ENCODE peak calls at places on chromosomes 12 and 14, in six cellular contexts. I is HCT116, R is GM12878, J is A549, G is HepG2, W is K562. U is an unnamed sample.

GRCh38 chr12:74547249-74547648 is 9.6 kb downstream of the ATXN7L3B start:
- DNase-seq in I (no peak), R (no peak), J (no peak), G (no peak), W (no peak), U (no peak)

GRCh38 chr12:101933866-101934514 is 56.6 kb downstream of the DRAM1 start:
- DNase-seq in I (no peak), R (no peak), J (no peak), G (no peak), W (no peak), U (no peak)

GRCh38 chr12:122088181-122088810 is 9.7 kb downstream of the MLXIP start:
- DNase-seq in I (no peak), R (no peak), J (no peak), G (no peak), W (no peak), U (no peak)

GRCh38 chr12:6341439-6342139 is at the start of gene TNFRSF1A:
- DNase-seq in I (no peak), R (no peak), J (peak), G (peak), W (peak), U (peak)

GRCh38 chr14:52328286-52328685 is 14.2 kb downstream of the PTGER2 start:
- DNase-seq in I (no peak), R (no peak), J (no peak), G (no peak), W (no peak), U (no peak)

GRCh38 chr14:30608533-30609006 is 13.5 kb upstream of the SCFD1 start:
- DNase-seq in I (no peak), R (no peak), J (peak), G (no peak), W (no peak), U (no peak)

GRCh38 chr14:105375635-105376057 is 22.7 kb upstream of the TEX22 start:
- DNase-seq in I (no peak), R (no peak), J (no peak), G (no peak), W (no peak), U (peak)

GRCh38 chr12:42789808-42790760 is 200.5 kb upstream of the PRICKLE1 start:
- DNase-seq in I (peak), R (no peak), J (no peak), G (no peak), W (no peak), U (no peak)

GRCh38 chr12:53948650-53949593 is 5.8 kb upstream of the HOXC12 start:
- DNase-seq in I (no peak), R (no peak), J (peak), G (peak), W (peak), U (peak)

GRCh38 chr12:100027671-100028070 is 42.9 kb upstream of the ANKS1B start:
- DNase-seq in I (no peak), R (no peak), J (no peak), G (no peak), W (no peak), U (no peak)

GRCh38 chr12:47080725-47081502 is 1.2 kb upstream of the AMIGO2 start:
- DNase-seq in I (no peak), R (no peak), J (peak), G (no peak), W (peak), U (peak)

GRCh38 chr12:50151047-50151687 is 16.0 kb downstream of the CERS5 start:
- DNase-seq in I (no peak), R (no peak), J (no peak), G (no peak), W (no peak), U (no peak)

GRCh38 chr14:105334383-105335230 is 20.1 kb downstream of the PACS2 start:
- DNase-seq in I (peak), R (no peak), J (no peak), G (no peak), W (no peak), U (no peak)

GRCh38 chr12:93714382-93714781 is 37.2 kb downstream of the CRADD start:
- DNase-seq in I (no peak), R (no peak), J (peak), G (no peak), W (no peak), U (no peak)

GRCh38 chr12:38689704-38690103 is 215.7 kb downstream of the CPNE8 start:
- DNase-seq in I (no peak), R (no peak), J (no peak), G (no peak), W (no peak), U (no peak)

GRCh38 chr12:50765325-50765911 is 1.5 kb downstream of the ATF1 start:
- DNase-seq in I (no peak), R (no peak), J (peak), G (peak), W (peak), U (peak)

GRCh38 chr12:65673732-65674131 is 150.6 kb upstream of the HMGA2 start:
- DNase-seq in I (no peak), R (no peak), J (no peak), G (no peak), W (no peak), U (no peak)

GRCh38 chr12:46415552-46415951 is 43.0 kb upstream of the SLC38A2 start:
- DNase-seq in I (no peak), R (no peak), J (no peak), G (no peak), W (no peak), U (no peak)

GRCh38 chr12:76571256-76571655 is 11.7 kb upstream of the OSBPL8 start:
- DNase-seq in I (no peak), R (no peak), J (no peak), G (no peak), W (no peak), U (no peak)

GRCh38 chr12:131912526-131913274 is 16.4 kb upstream of the PUS1 start:
- DNase-seq in I (peak), R (no peak), J (peak), G (peak), W (no peak), U (peak)

GRCh38 chr14:83744901-83745300 is 1785.0 kb upstream of the FLRT2 start:
- DNase-seq in I (no peak), R (no peak), J (no peak), G (no peak), W (no peak), U (no peak)

GRCh38 chr12:19688489-19688888 is 249.2 kb downstream of the AEBP2 start:
- DNase-seq in I (no peak), R (no peak), J (no peak), G (no peak), W (no peak), U (no peak)

GRCh38 chr12:113534555-113534954 is 62.9 kb upstream of the LHX5 start:
- DNase-seq in I (no peak), R (no peak), J (no peak), G (no peak), W (no peak), U (no peak)

GRCh38 chr12:67671419-67671818 is 22.9 kb downstream of the DYRK2 start:
- DNase-seq in I (no peak), R (no peak), J (no peak), G (no peak), W (no peak), U (no peak)

GRCh38 chr12:67676624-67677023 is 28.1 kb downstream of the DYRK2 start:
- DNase-seq in I (no peak), R (no peak), J (no peak), G (no peak), W (no peak), U (no peak)

GRCh38 chr12:67671892-67672291 is 23.3 kb downstream of the DYRK2 start:
- DNase-seq in I (no peak), R (no peak), J (no peak), G (no peak), W (no peak), U (no peak)

GRCh38 chr12:67677166-67677565 is 28.6 kb downstream of the DYRK2 start:
- DNase-seq in I (no peak), R (no peak), J (no peak), G (no peak), W (no peak), U (no peak)

GRCh38 chr12:67674417-67674816 is 25.9 kb downstream of the DYRK2 start:
- DNase-seq in I (no peak), R (no peak), J (no peak), G (no peak), W (no peak), U (no peak)
- TF ChIP-seq CTCF in I (no peak), R (no peak), J (no peak), G (no peak), W (no peak), U (no peak)

GRCh38 chr12:12720637-12721250 is 3.6 kb downstream of the CDKN1B start:
- DNase-seq in I (no peak), R (no peak), J (peak), G (no peak), W (peak), U (peak)

GRCh38 chr12:12723681-12724420 is 6.7 kb downstream of the CDKN1B start:
- DNase-seq in I (no peak), R (no peak), J (peak), G (no peak), W (peak), U (peak)

GRCh38 chr12:12721251-12721689 is 4.1 kb downstream of the CDKN1B start:
- DNase-seq in I (no peak), R (no peak), J (peak), G (no peak), W (peak), U (no peak)

GRCh38 chr12:12723147-12723680 is 6.0 kb downstream of the CDKN1B start:
- DNase-seq in I (no peak), R (no peak), J (peak), G (no peak), W (no peak), U (peak)

DNA sequence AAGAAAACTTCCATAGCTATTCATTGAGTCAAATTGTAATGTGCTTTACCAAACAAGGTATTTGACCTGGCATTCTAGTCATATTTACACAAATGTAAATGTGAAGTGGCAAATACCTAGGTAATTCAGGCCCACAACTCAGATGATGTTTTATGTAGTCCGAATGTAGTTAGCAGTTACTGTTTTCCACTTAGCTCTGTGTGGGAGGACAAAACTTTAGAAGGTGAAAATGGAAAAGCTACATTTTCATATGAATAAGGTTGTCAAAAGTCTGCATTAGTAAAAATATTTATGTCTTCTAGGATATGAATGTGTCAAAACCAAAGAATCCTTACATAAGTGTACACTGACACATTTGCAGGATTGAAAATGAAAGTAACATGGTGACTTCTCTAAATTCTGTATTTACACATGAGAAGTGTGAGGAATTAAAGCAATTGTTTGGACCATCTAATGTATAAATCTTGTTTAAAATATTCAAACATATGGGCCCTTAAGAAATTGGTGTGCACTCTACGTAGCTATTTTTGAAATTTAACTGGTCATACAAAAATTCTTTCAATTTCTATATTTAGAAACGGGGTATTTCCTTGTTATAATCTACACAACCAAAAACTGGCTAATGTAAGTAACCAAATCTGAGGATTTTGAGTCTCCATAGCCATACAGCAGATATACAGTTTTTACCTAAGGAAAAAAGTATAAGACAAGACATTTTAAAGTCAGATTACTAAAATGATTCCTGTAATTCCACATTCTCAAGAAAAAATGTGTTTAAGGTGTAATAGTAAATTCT is 5.4 kb downstream of the CDKN1B start:
- DNase-seq in I (no peak), R (no peak), J (peak), G (no peak), W (no peak), U (peak)
- TF ChIP-seq POLR2A in I (no peak), R (no peak), J (no peak), G (peak), W (no peak), U (no peak)

GRCh38 chr14:58151701-58152568 is at the start of gene ARMH4:
- DNase-seq in I (peak), R (no peak), J (peak), G (peak), W (peak), U (peak)
- TF ChIP-seq MAX in I (no peak), R (no peak), J (no peak), G (no peak), W (no peak), U (no peak)

DNA sequence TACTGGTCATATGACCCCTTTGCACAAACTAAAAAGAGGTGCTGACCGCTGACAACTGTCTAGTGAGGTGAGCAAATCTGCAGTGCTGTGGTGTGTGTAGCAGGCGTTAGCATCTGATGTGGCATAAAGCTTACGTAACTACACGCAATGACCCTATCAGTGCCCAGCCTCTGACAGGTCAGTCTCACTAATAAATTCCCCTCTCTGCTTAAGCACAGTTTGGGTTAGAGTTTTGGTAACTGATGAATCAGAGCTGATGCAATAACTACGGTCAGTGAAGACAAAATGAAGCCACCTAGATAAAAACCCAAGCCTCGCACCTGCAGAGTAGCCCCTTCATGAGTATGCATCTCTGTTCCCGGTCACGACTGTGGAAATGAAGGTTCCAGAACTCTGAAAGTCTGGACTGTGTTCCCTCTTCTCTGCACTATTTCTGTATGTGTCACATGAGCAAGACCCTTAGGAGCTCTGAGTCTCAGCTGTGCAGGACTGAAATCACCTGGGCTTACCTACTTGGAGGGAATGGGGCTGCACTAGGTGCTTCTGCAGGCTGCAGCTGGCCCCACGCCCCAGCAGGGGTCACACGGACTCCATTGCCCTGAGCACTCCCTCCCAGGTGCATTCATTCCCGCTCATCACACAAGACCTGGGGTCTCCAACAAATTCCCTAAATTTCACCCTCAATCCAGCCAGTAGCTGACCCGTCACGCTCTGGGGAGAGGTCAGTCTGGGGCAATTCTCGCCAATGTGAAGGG is 54.4 kb downstream of the RIMBP2 start:
- DNase-seq in I (peak), R (no peak), J (peak), G (peak), W (no peak), U (peak)
- TF ChIP-seq CTCF in I (peak), R (no peak), J (no peak), G (peak), W (no peak), U (no peak)

DNA sequence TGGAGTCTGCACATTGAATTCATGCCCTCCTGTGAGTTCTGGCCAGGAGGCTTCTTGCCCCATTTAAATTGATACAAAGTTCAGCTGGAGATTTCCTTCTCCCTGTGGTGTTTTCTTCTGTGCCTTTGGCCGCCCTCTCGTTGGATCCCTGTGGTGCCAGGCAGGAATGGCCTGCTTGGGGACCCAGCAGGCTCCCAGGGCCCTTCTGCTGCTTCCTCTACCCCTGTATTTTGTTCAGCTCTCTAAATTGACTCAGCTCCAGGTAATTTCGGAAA is 197.2 kb downstream of the FOXA1 start:
- DNase-seq in I (no peak), R (no peak), J (no peak), G (no peak), W (no peak), U (no peak)
- TF ChIP-seq POLR2A in I (no peak), R (no peak), J (no peak), G (no peak), W (no peak), U (no peak)

GRCh38 chr12:95185834-95186233 is 31.4 kb downstream of the FGD6 start:
- DNase-seq in I (no peak), R (no peak), J (no peak), G (no peak), W (no peak), U (no peak)

GRCh38 chr12:95195122-95195521 is 22.1 kb downstream of the FGD6 start:
- DNase-seq in I (no peak), R (no peak), J (no peak), G (no peak), W (no peak), U (no peak)

GRCh38 chr12:95192271-95192670 is 25.0 kb downstream of the FGD6 start:
- DNase-seq in I (no peak), R (no peak), J (no peak), G (no peak), W (no peak), U (no peak)

GRCh38 chr12:95191060-95191696 is 26.1 kb downstream of the FGD6 start:
- DNase-seq in I (no peak), R (no peak), J (no peak), G (peak), W (no peak), U (no peak)
- TF ChIP-seq MAX in I (no peak), R (no peak), J (no peak), G (no peak), W (no peak), U (no peak)

DNA sequence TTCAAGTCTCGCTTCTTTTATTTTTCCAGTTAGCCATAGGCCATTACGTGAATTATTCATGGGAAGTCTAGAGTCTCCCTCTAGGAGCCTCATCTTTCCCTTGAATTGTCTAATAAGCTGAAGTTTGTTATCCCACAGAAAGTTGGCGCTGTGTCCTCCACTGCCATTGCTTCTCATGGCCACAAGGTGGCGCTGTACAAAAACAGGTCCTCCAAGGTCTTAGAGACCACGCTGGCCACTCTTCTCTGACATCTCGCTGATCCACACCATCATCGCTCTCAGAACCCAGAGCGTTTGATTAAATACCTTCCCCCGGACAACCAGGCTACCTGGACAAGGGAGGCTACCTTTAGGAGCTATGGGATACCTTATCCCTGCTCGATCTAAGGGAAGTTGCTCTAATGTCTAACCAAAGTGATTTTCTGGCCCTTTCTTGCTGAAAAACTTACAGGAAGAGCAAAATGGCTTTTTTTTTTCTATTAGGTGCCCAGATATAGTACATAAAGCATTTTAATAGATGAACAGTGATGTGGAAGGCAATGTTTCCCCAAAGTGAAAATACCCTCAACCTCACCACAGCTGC is 110.0 kb downstream of the CCDC60 start:
- DNase-seq in I (peak), R (peak), J (peak), G (peak), W (peak), U (peak)
- TF ChIP-seq CTCF in I (peak), R (peak), J (peak), G (peak), W (peak), U (peak)

GRCh38 chr14:106390947-106391346 is 864.6 kb downstream of the TMEM121 start:
- DNase-seq in I (no peak), R (no peak), J (no peak), G (no peak), W (no peak), U (no peak)
- TF ChIP-seq POLR2A in I (no peak), R (no peak), J (no peak), G (no peak), W (no peak), U (no peak)

GRCh38 chr14:91138511-91139359 is 24.9 kb downstream of the DGLUCY start:
- DNase-seq in I (no peak), R (no peak), J (peak), G (peak), W (peak), U (peak)
- TF ChIP-seq MAX in I (no peak), R (no peak), J (no peak), G (no peak), W (no peak), U (peak)

GRCh38 chr14:96303981-96304380 is 48.0 kb downstream of the BDKRB1 start:
- DNase-seq in I (no peak), R (no peak), J (no peak), G (no peak), W (no peak), U (no peak)

GRCh38 chr14:96309128-96309906 is 53.3 kb downstream of the BDKRB1 start:
- DNase-seq in I (no peak), R (no peak), J (peak), G (peak), W (no peak), U (no peak)

GRCh38 chr14:96307434-96307833 is 51.4 kb downstream of the BDKRB1 start:
- DNase-seq in I (no peak), R (no peak), J (peak), G (peak), W (no peak), U (no peak)

GRCh38 chr14:96309907-96310330 is 53.2 kb downstream of the ATG2B start:
- DNase-seq in I (no peak), R (no peak), J (peak), G (peak), W (peak), U (no peak)

GRCh38 chr14:96304956-96305355 is 48.9 kb downstream of the BDKRB1 start:
- DNase-seq in I (peak), R (no peak), J (peak), G (no peak), W (peak), U (peak)
- TF ChIP-seq CTCF in I (peak), R (peak), J (peak), G (peak), W (peak), U (peak)

U was measured in NB4.